ENCODE peak calls at places on chromosomes 5 and 9, in six cellular contexts. O is A549, L is HCT116, X is SK-N-SH, Z is WTC11, F is endothelial cell of umbilical vein. G is an unnamed sample.
A peak's percentile ranks its signal among the peaks of the same experiment; 100 is the strongest.

GRCh38 chr5:153546566-153546965 is 56.1 kb downstream of the GRIA1 start:
- DNase-seq in Z (no peak), F (no peak), L (no peak), O (no peak), X (no peak), G (no peak)

GRCh38 chr5:14445581-14446290 is 135.9 kb upstream of the OTULINL start:
- DNase-seq in L (no peak), O (no peak), F (peak; percentile 87), Z (peak; percentile 56), X (peak; percentile 51), G (peak; percentile 9)

GRCh38 chr5:171688696-171689495 is 96.7 kb upstream of the SMIM23 start:
- DNase-seq in X (peak; percentile 42), F (no peak), Z (no peak), O (no peak), L (no peak), G (no peak)

GRCh38 chr5:156469636-156470035 is 142.7 kb downstream of the SGCD start:
- DNase-seq in O (no peak), F (no peak), X (no peak), L (no peak), Z (no peak), G (no peak)

GRCh38 chr9:113399646-113400200 is 1.4 kb downstream of the ALAD start:
- DNase-seq in F (no peak), O (no peak), Z (no peak), L (no peak), X (no peak), G (no peak)

GRCh38 chr9:135147473-135147805 is 60.0 kb downstream of the OLFM1 start:
- DNase-seq in O (no peak), F (no peak), X (no peak), L (no peak), Z (no peak), G (no peak)

GRCh38 chr5:172630482-172630881 is 10.6 kb upstream of the NEURL1B start:
- DNase-seq in F (no peak), O (no peak), L (no peak), Z (no peak), X (no peak), G (no peak)

GRCh38 chr9:35510745-35511428 is 21.0 kb downstream of the RUSC2 start:
- DNase-seq in X (no peak), Z (no peak), O (peak; percentile 97), F (peak; percentile 88), L (peak; percentile 73), G (no peak)

GRCh38 chr9:105006514-105006913 is 78.6 kb upstream of the ABCA1 start:
- DNase-seq in X (no peak), O (no peak), L (no peak), F (no peak), Z (no peak), G (no peak)

GRCh38 chr5:45696206-45696836 is at the start of gene HCN1:
- DNase-seq in Z (peak; percentile 91), L (no peak), X (peak; percentile 81), F (peak; percentile 73), O (peak; percentile 65), G (no peak)

GRCh38 chr5:180208435-180209081 is 453 bp downstream of the RASGEF1C start:
- DNase-seq in X (peak; percentile 88), O (peak; percentile 20), Z (peak; percentile 51), L (no peak), F (no peak), G (peak; percentile 31)

GRCh38 chr9:92717201-92718085 is 47.2 kb downstream of the BICD2 start:
- DNase-seq in O (no peak), F (no peak), L (no peak), X (no peak), Z (peak; percentile 6), G (no peak)

GRCh38 chr9:136954270-136955083 is 2.4 kb downstream of the LCN12 start:
- DNase-seq in L (no peak), Z (no peak), X (no peak), O (no peak), F (no peak), G (no peak)

GRCh38 chr5:108119123-108119522 is 262.8 kb downstream of the FBXL17 start:
- DNase-seq in L (no peak), F (no peak), X (no peak), O (no peak), Z (no peak), G (no peak)

DNA sequence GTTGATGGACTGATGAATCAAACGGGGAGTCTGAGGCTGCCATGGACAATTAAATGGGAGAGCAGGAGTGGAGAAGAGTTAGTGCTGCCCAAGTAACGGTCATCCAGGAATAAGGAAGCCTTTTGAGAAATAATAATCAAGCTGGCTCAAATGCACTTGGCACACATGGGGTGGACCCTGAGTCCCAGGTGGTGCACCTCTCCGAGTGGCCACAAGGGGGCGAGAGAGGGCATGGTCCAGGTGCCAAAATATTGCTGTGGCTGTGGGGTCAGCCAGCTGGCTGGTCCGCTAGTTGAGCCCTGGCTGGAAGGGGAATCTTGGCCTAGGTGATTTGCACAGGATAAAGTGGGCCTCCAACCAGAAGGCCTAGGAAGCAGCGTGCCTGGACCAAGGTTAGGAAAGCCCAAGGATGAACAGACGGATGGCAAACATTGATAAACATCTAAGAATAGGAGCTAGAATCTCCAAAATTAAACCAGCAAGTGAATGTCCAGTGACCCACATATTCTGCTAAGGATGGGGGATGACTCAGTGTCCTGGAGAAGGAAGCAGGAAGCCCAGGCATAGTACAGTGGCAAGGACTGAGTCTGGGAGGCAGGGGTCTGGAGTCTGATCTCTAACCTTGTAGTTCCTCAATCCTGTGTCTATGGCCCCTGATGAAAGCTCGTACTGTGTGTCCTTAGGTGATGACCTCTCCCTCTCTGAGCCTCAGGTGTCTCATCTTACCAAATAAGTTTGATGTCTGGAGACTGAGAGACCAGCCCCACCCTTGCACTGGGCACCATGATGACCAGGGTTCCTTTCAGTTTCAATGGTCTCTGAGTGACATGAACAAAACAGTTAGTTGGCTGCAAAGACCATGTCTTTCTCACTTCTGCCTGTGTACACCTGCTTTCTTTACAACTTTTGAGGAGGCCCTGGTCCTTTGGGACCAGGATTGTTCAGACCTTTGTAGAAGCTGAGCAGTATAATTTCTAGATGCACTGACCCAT is 19.2 kb upstream of the SHB start:
- DNase-seq in O (peak; percentile 49), L (peak; percentile 24), X (peak; percentile 84), F (peak; percentile 70), Z (peak; percentile 90), G (peak; percentile 37)
- TF ChIP-seq MAX in O (peak; percentile 13), L (peak; percentile 31), X (no peak), F (no peak), Z (no peak), G (peak; percentile 53)

GRCh38 chr9:114804504-114804903 is 1.3 kb downstream of the TNFSF15 start:
- DNase-seq in Z (no peak), L (peak; percentile 10), O (peak; percentile 73), F (peak; percentile 93), X (no peak), G (peak; percentile 3)
- TF ChIP-seq MAX in Z (no peak), L (no peak), O (peak; percentile 16), F (no peak), X (no peak), G (no peak)

DNA sequence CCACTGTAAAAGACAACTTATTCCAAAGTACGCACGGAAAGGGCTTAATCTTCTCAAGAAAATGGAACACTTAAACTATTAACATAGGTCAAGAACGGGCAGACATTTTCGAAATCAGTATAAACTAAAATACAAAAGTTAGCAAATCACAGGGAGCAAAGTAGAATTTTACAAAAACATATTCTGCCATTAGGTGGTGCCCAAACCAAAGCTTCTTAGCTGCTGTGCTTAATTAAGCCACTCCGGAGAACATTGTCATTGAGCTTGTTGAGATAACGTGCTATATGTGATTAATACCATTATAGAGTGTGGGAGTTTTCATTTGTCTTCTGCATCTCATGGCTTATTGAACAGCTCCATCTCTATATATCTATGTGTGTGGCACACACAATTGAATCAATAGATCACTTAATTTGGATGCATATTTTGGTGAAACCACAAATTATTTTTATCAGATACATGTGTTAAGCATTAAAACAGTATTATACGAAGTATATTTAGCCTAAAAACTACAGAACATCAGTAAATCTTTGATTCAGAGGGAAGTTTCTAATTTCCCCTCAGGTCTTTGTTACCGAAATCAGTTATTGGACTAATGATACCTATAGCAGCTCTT is 23.4 kb downstream of the UBLCP1 start:
- DNase-seq in F (peak; percentile 47), L (no peak), X (peak; percentile 37), Z (no peak), O (peak; percentile 35), G (peak; percentile 71)
- TF ChIP-seq MAX in F (no peak), L (no peak), X (no peak), Z (no peak), O (no peak), G (no peak)

GRCh38 chr5:10019236-10019635 is 230.5 kb downstream of the ATPSCKMT start:
- DNase-seq in Z (no peak), L (no peak), O (no peak), F (no peak), X (no peak), G (no peak)
- TF ChIP-seq MAX in Z (no peak), L (no peak), O (no peak), F (no peak), X (no peak), G (no peak)

DNA sequence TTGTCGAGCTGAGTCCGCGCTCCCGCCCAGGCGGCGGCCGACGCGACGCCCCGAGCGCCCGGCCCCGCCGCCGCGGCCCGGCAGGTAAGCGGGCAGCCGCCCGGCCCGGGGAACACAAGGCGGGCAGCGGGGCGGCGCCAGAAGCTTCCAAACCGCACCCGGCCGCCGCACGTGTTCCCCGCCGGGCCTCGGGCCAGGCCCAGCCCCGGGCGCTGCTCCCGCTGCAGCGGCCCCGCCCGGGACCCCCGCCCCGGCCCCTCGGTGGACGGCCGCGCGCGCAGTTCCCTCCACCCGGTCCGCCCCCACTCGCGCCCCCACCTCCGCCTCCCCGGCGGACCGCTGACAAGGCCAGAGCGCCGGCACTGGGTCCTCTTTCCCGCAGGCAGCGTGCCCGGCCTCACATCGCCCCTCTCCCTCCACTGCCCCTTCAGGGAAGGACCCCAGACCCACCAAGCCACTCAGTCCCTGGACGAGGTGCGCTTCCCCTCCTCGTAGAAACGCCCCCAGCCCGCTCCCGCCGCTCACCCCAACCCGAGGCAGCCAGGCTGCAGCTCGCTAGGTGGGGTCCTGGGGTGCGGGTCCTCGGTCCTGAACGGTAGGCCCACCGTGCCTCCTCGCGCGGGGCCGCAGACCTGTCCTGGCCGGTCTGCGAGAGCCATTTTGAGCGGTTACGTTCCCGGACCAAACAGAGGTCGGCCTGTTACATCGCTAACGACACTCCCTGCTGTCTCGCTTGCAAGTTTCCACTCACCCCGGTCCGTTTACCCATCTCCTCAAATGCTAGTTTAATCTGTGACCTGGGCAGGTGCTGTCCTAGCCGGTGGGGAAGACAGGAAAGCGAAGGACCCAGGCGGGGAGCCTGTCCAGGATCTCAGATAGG is 475 bp downstream of the WDR5 start:
- DNase-seq in O (no peak), L (no peak), Z (peak; percentile 44), F (peak; percentile 24), X (no peak), G (peak; percentile 41)
- TF ChIP-seq MAX in O (no peak), L (no peak), Z (no peak), F (no peak), X (no peak), G (no peak)

GRCh38 chr5:177601577-177602457 is 1.9 kb downstream of the B4GALT7 start:
- DNase-seq in X (no peak), F (no peak), O (peak; percentile 52), Z (no peak), L (no peak), G (no peak)

GRCh38 chr5:177602458-177602830 is 2.5 kb downstream of the B4GALT7 start:
- DNase-seq in Z (no peak), F (no peak), O (no peak), X (no peak), L (no peak), G (no peak)

GRCh38 chr5:177600458-177601018 is 606 bp downstream of the B4GALT7 start:
- DNase-seq in F (peak; percentile 54), Z (no peak), L (no peak), X (no peak), O (no peak), G (no peak)

GRCh38 chr5:177603631-177604030 is 3.7 kb downstream of the B4GALT7 start:
- DNase-seq in X (no peak), Z (no peak), F (no peak), O (no peak), L (no peak), G (no peak)

GRCh38 chr5:177601126-177601525 is 1.2 kb downstream of the B4GALT7 start:
- DNase-seq in Z (no peak), X (no peak), O (no peak), L (no peak), F (no peak), G (no peak)
- TF ChIP-seq MAX in Z (no peak), X (no peak), O (no peak), L (no peak), F (no peak), G (no peak)

G was measured in NB4.